ENCODE peak calls at places on chromosomes 3 and 15, in ten cellular contexts. L is neuronal stem cell, V is ascending aorta, A is cardiac fibroblast, Z is heart left ventricle, C is GM12864, H is endodermal cell, R is AG10803, K is AG04450, O is astrocyte of the spinal cord. X is an unnamed sample.

GRCh38 chr3:58009749-58010535 is 1.7 kb downstream of the FLNB start:
- DNase-seq in L (no peak), V (no peak), A (no peak), Z (no peak), C (no peak), H (peak), R (no peak), K (no peak), O (no peak), X (no peak)

GRCh38 chr3:39592306-39592705 is 124.8 kb downstream of the MOBP start:
- DNase-seq in L (no peak), V (no peak), A (no peak), Z (no peak), C (no peak), H (no peak), R (no peak), K (no peak), O (no peak), X (no peak)

GRCh38 chr15:65101418-65101890 is 13.5 kb downstream of the UBAP1L start:
- DNase-seq in L (peak), V (peak), A (peak), Z (peak), C (no peak), H (peak), R (peak), K (peak), O (peak), X (peak)

GRCh38 chr15:31811641-31812040 is 218.7 kb upstream of the CHRNA7 start:
- DNase-seq in L (no peak), V (no peak), A (no peak), Z (no peak), C (no peak), H (no peak), R (no peak), K (no peak), O (no peak), X (no peak)

GRCh38 chr3:94098487-94098886 is 35.6 kb downstream of the NSUN3 start:
- DNase-seq in L (no peak), V (no peak), A (peak), Z (no peak), C (no peak), H (no peak), R (peak), K (no peak), O (no peak), X (peak)

GRCh38 chr15:79916424-79916823 is 19.6 kb upstream of the MTHFS start:
- DNase-seq in L (no peak), V (no peak), A (no peak), Z (no peak), C (no peak), H (no peak), R (no peak), K (no peak), O (no peak), X (no peak)

GRCh38 chr3:143950810-143951209 is 20.8 kb upstream of the DIPK2A start:
- DNase-seq in L (no peak), V (no peak), A (no peak), Z (no peak), C (no peak), H (no peak), R (no peak), K (no peak), O (no peak), X (no peak)

GRCh38 chr3:42036483-42036823 is 54.7 kb upstream of the TRAK1 start:
- DNase-seq in L (no peak), V (peak), A (peak), Z (peak), C (no peak), H (no peak), R (peak), K (peak), O (peak), X (peak)

GRCh38 chr3:12903000-12903800 is 61.8 kb upstream of the RPL32 start:
- DNase-seq in L (no peak), V (no peak), A (no peak), Z (no peak), C (no peak), H (no peak), R (no peak), K (no peak), O (no peak), X (no peak)

GRCh38 chr15:70385052-70385451 is 287.3 kb upstream of the TLE3 start:
- DNase-seq in L (no peak), V (no peak), A (no peak), Z (no peak), C (no peak), H (no peak), R (no peak), K (no peak), O (no peak), X (no peak)

GRCh38 chr3:188772886-188773285 is 398.9 kb upstream of the TPRG1 start:
- DNase-seq in L (no peak), V (no peak), A (peak), Z (no peak), C (no peak), H (no peak), R (peak), K (peak), O (peak), X (peak)

GRCh38 chr3:128910006-128910405 is 30.6 kb downstream of the ACAD9 start:
- DNase-seq in L (no peak), V (no peak), A (no peak), Z (no peak), C (no peak), H (peak), R (no peak), K (no peak), O (no peak), X (no peak)

GRCh38 chr3:159796744-159797143 is 191.9 kb upstream of the IL12A start:
- DNase-seq in L (no peak), V (no peak), A (peak), Z (no peak), C (no peak), H (no peak), R (peak), K (no peak), O (peak), X (no peak)

GRCh38 chr3:150077581-150078247 is 107.0 kb upstream of the PFN2 start:
- DNase-seq in L (no peak), V (no peak), A (peak), Z (no peak), C (no peak), H (no peak), R (peak), K (no peak), O (no peak), X (no peak)

GRCh38 chr3:176988795-176989194 is 208.5 kb downstream of the TBL1XR1 start:
- DNase-seq in L (no peak), V (no peak), A (no peak), Z (no peak), C (no peak), H (no peak), R (no peak), K (no peak), O (no peak), X (no peak)

GRCh38 chr15:83682476-83683162 is 28.7 kb downstream of the ADAMTSL3 start:
- DNase-seq in L (no peak), V (no peak), A (no peak), Z (no peak), C (no peak), H (no peak), R (no peak), K (no peak), O (no peak), X (no peak)

GRCh38 chr3:46926871-46927717 is 49.5 kb downstream of the CCDC12 start:
- DNase-seq in L (no peak), V (no peak), A (no peak), Z (no peak), C (peak), H (no peak), R (no peak), K (no peak), O (no peak), X (no peak)

GRCh38 chr3:172918165-172918564 is 167.6 kb downstream of the ECT2 start:
- DNase-seq in L (no peak), V (no peak), A (peak), Z (no peak), C (no peak), H (no peak), R (no peak), K (no peak), O (peak), X (peak)

GRCh38 chr3:124266517-124266916 is 274.6 kb upstream of the ROPN1 start:
- DNase-seq in L (no peak), V (no peak), A (peak), Z (no peak), C (no peak), H (no peak), R (no peak), K (no peak), O (no peak), X (no peak)

GRCh38 chr3:12829404-12829803 is 12.0 kb downstream of the RPL32 start:
- DNase-seq in L (no peak), V (no peak), A (no peak), Z (no peak), C (no peak), H (no peak), R (no peak), K (no peak), O (no peak), X (no peak)

GRCh38 chr3:36832406-36832805 is 68.1 kb upstream of the DCLK3 start:
- DNase-seq in L (no peak), V (no peak), A (no peak), Z (no peak), C (no peak), H (no peak), R (no peak), K (no peak), O (no peak), X (no peak)

GRCh38 chr15:68704496-68705021 is 116.1 kb downstream of the ANP32A start:
- DNase-seq in L (no peak), V (no peak), A (peak), Z (peak), C (no peak), H (peak), R (no peak), K (no peak), O (no peak), X (no peak)

GRCh38 chr3:7172996-7173395 is 312.1 kb downstream of the GRM7 start:
- DNase-seq in L (no peak), V (no peak), A (no peak), Z (no peak), C (no peak), H (no peak), R (no peak), K (no peak), O (no peak), X (no peak)

GRCh38 chr3:101780661-101781060 is 1.6 kb downstream of the NXPE3 start:
- DNase-seq in L (no peak), V (no peak), A (peak), Z (no peak), C (no peak), H (no peak), R (peak), K (peak), O (peak), X (peak)

GRCh38 chr3:128878011-128878457 is 1.4 kb upstream of the ACAD9 start:
- DNase-seq in L (no peak), V (no peak), A (no peak), Z (no peak), C (no peak), H (no peak), R (no peak), K (no peak), O (no peak), X (no peak)

GRCh38 chr3:136576279-136577009 is 175.7 kb downstream of the STAG1 start:
- DNase-seq in L (no peak), V (no peak), A (no peak), Z (no peak), C (no peak), H (no peak), R (no peak), K (no peak), O (no peak), X (no peak)

GRCh38 chr15:63473007-63473748 is 31.2 kb upstream of the USP3 start:
- DNase-seq in L (no peak), V (no peak), A (no peak), Z (no peak), C (peak), H (no peak), R (no peak), K (no peak), O (no peak), X (no peak)
- H3K4me3 ChIP-seq in L (no peak), V (no peak), A (no peak), Z (no peak), C (no peak), H (no peak), R (no peak), K (no peak), O (no peak), X (no peak)

GRCh38 chr3:38150780-38151528 is 12.5 kb downstream of the MYD88 start:
- DNase-seq in L (no peak), V (no peak), A (no peak), Z (no peak), C (no peak), H (peak), R (no peak), K (no peak), O (no peak), X (no peak)
- H3K4me3 ChIP-seq in L (no peak), V (no peak), A (no peak), Z (no peak), C (no peak), H (no peak), R (no peak), K (no peak), O (no peak), X (no peak)

GRCh38 chr15:52787123-52787503 is 3.0 kb downstream of the ONECUT1 start:
- DNase-seq in L (no peak), V (no peak), A (no peak), Z (no peak), C (no peak), H (peak), R (no peak), K (no peak), O (no peak), X (no peak)
- H3K4me3 ChIP-seq in L (no peak), V (no peak), A (no peak), Z (no peak), C (no peak), H (peak), R (no peak), K (no peak), O (no peak), X (no peak)

GRCh38 chr15:88497109-88497761 is 29.7 kb downstream of the MRPS11 start:
- DNase-seq in L (no peak), V (no peak), A (no peak), Z (peak), C (no peak), H (no peak), R (no peak), K (no peak), O (no peak), X (no peak)
- H3K4me3 ChIP-seq in L (no peak), V (no peak), A (no peak), Z (no peak), C (no peak), H (no peak), R (no peak), K (no peak), O (no peak), X (no peak)